ENCODE peak calls at places on chromosomes 13 and 19, in four cellular contexts. One of them, this sample, is unnamed.

GRCh38 chr13:97221491-97221890 is 642 bp upstream of the MBNL2 start:
- DNase-seq in hypothalamus: no peak
- DNase-seq in progenitor cell of endocrine pancreas: no peak
- DNase-seq in stimulated activated CD8-positive, alpha-beta memory T cell treated with anti-CD3 and anti-CD28 coated beads, Interleukin-7, amount 100 ng/mL, for 1 hour: no peak
- DNase-seq in this sample: no peak

GRCh38 chr13:34750078-34750703 is 191.9 kb upstream of the NBEA start:
- DNase-seq in hypothalamus: no peak
- DNase-seq in progenitor cell of endocrine pancreas: no peak
- DNase-seq in stimulated activated CD8-positive, alpha-beta memory T cell treated with anti-CD3 and anti-CD28 coated beads, Interleukin-7, amount 100 ng/mL, for 1 hour: no peak
- DNase-seq in this sample: no peak

GRCh38 chr13:45521292-45521691 is 56.6 kb downstream of the COG3 start:
- DNase-seq in hypothalamus: no peak
- DNase-seq in progenitor cell of endocrine pancreas: no peak
- DNase-seq in stimulated activated CD8-positive, alpha-beta memory T cell treated with anti-CD3 and anti-CD28 coated beads, Interleukin-7, amount 100 ng/mL, for 1 hour: no peak
- DNase-seq in this sample: no peak

GRCh38 chr19:51571599-51571998 is 516 bp downstream of the ZNF175 start:
- DNase-seq in hypothalamus: no peak
- DNase-seq in progenitor cell of endocrine pancreas: no peak
- DNase-seq in stimulated activated CD8-positive, alpha-beta memory T cell treated with anti-CD3 and anti-CD28 coated beads, Interleukin-7, amount 100 ng/mL, for 1 hour: no peak
- DNase-seq in this sample: no peak

GRCh38 chr13:49935171-49936084 is 712 bp downstream of the SPRYD7 start:
- DNase-seq in hypothalamus: no peak
- DNase-seq in progenitor cell of endocrine pancreas: no peak
- DNase-seq in stimulated activated CD8-positive, alpha-beta memory T cell treated with anti-CD3 and anti-CD28 coated beads, Interleukin-7, amount 100 ng/mL, for 1 hour: no peak
- DNase-seq in this sample: peak

GRCh38 chr19:37986048-37986750 is 79.2 kb downstream of the SIPA1L3 start:
- DNase-seq in hypothalamus: no peak
- DNase-seq in progenitor cell of endocrine pancreas: no peak
- DNase-seq in stimulated activated CD8-positive, alpha-beta memory T cell treated with anti-CD3 and anti-CD28 coated beads, Interleukin-7, amount 100 ng/mL, for 1 hour: no peak
- DNase-seq in this sample: no peak

GRCh38 chr13:98007001-98007400 is 53.5 kb downstream of the IPO5 start:
- DNase-seq in hypothalamus: no peak
- DNase-seq in progenitor cell of endocrine pancreas: no peak
- DNase-seq in stimulated activated CD8-positive, alpha-beta memory T cell treated with anti-CD3 and anti-CD28 coated beads, Interleukin-7, amount 100 ng/mL, for 1 hour: no peak
- DNase-seq in this sample: no peak

GRCh38 chr13:93736111-93736510 is 509.5 kb downstream of the GPC6 start:
- DNase-seq in hypothalamus: no peak
- DNase-seq in progenitor cell of endocrine pancreas: no peak
- DNase-seq in stimulated activated CD8-positive, alpha-beta memory T cell treated with anti-CD3 and anti-CD28 coated beads, Interleukin-7, amount 100 ng/mL, for 1 hour: no peak
- DNase-seq in this sample: no peak

GRCh38 chr19:55486043-55486970 is 1.3 kb downstream of the NAT14 start:
- DNase-seq in hypothalamus: no peak
- DNase-seq in progenitor cell of endocrine pancreas: no peak
- DNase-seq in stimulated activated CD8-positive, alpha-beta memory T cell treated with anti-CD3 and anti-CD28 coated beads, Interleukin-7, amount 100 ng/mL, for 1 hour: no peak
- DNase-seq in this sample: no peak

GRCh38 chr19:48819366-48819816 is 8.6 kb upstream of the BCAT2 start:
- DNase-seq in hypothalamus: no peak
- DNase-seq in progenitor cell of endocrine pancreas: no peak
- DNase-seq in stimulated activated CD8-positive, alpha-beta memory T cell treated with anti-CD3 and anti-CD28 coated beads, Interleukin-7, amount 100 ng/mL, for 1 hour: no peak
- DNase-seq in this sample: no peak

GRCh38 chr19:788821-789472 is 8.3 kb upstream of the PTBP1 start:
- DNase-seq in hypothalamus: no peak
- DNase-seq in progenitor cell of endocrine pancreas: no peak
- DNase-seq in stimulated activated CD8-positive, alpha-beta memory T cell treated with anti-CD3 and anti-CD28 coated beads, Interleukin-7, amount 100 ng/mL, for 1 hour: no peak
- DNase-seq in this sample: no peak

GRCh38 chr13:94481966-94482365 is 2.5 kb upstream of the DCT start:
- DNase-seq in hypothalamus: no peak
- DNase-seq in progenitor cell of endocrine pancreas: no peak
- DNase-seq in stimulated activated CD8-positive, alpha-beta memory T cell treated with anti-CD3 and anti-CD28 coated beads, Interleukin-7, amount 100 ng/mL, for 1 hour: no peak
- DNase-seq in this sample: no peak

GRCh38 chr19:5119297-5119998 is 150.5 kb downstream of the KDM4B start:
- DNase-seq in hypothalamus: no peak
- DNase-seq in progenitor cell of endocrine pancreas: no peak
- DNase-seq in stimulated activated CD8-positive, alpha-beta memory T cell treated with anti-CD3 and anti-CD28 coated beads, Interleukin-7, amount 100 ng/mL, for 1 hour: no peak
- DNase-seq in this sample: no peak

GRCh38 chr19:51460164-51460992 is 2.1 kb upstream of the SIGLEC8 start:
- DNase-seq in hypothalamus: no peak
- DNase-seq in progenitor cell of endocrine pancreas: no peak
- DNase-seq in stimulated activated CD8-positive, alpha-beta memory T cell treated with anti-CD3 and anti-CD28 coated beads, Interleukin-7, amount 100 ng/mL, for 1 hour: no peak
- DNase-seq in this sample: no peak

GRCh38 chr13:101267656-101268055 is 148.7 kb downstream of the NALCN start:
- DNase-seq in hypothalamus: no peak
- DNase-seq in progenitor cell of endocrine pancreas: no peak
- DNase-seq in stimulated activated CD8-positive, alpha-beta memory T cell treated with anti-CD3 and anti-CD28 coated beads, Interleukin-7, amount 100 ng/mL, for 1 hour: no peak
- DNase-seq in this sample: no peak

GRCh38 chr19:13016628-13017305 is 21.5 kb downstream of the NFIX start:
- DNase-seq in hypothalamus: no peak
- DNase-seq in progenitor cell of endocrine pancreas: no peak
- DNase-seq in stimulated activated CD8-positive, alpha-beta memory T cell treated with anti-CD3 and anti-CD28 coated beads, Interleukin-7, amount 100 ng/mL, for 1 hour: no peak
- DNase-seq in this sample: no peak

This sample was measured in effector CD8-positive, alpha-beta T cell.